ENCODE peak calls at places on chromosomes 1 and 21, in nine cellular contexts. D, B, Q, M, X, W, E, P and Y are unnamed samples.

GRCh38 chr1:105872761-105873286 is 1183.7 kb upstream of the PRMT6 start:
- DNase-seq in E (no peak), X (no peak), D (no peak), P (no peak), W (no peak), Q (no peak), M (no peak), B (no peak), Y (no peak)

GRCh38 chr1:37033355-37034291 is 692 bp downstream of the GRIK3 start:
- DNase-seq in M (peak), X (no peak), P (no peak), D (no peak), Q (no peak), E (no peak), B (no peak), W (no peak), Y (no peak)

GRCh38 chr1:183363967-183364366 is 54.2 kb downstream of the NMNAT2 start:
- DNase-seq in D (no peak), P (no peak), Q (no peak), B (no peak), E (no peak), M (no peak), W (no peak), X (no peak), Y (peak)

GRCh38 chr1:172549621-172550280 is 16.8 kb downstream of the SUCO start:
- DNase-seq in E (no peak), Q (no peak), D (no peak), B (no peak), P (no peak), M (no peak), X (no peak), W (no peak), Y (no peak)

GRCh38 chr1:226731257-226731893 is 7.7 kb downstream of the ITPKB start:
- DNase-seq in Q (no peak), W (no peak), D (no peak), B (no peak), P (no peak), E (no peak), X (no peak), M (no peak), Y (no peak)

GRCh38 chr1:213934642-213935041 is 53.1 kb upstream of the PROX1 start:
- DNase-seq in P (peak), X (no peak), Q (no peak), B (peak), E (no peak), M (no peak), D (peak), W (no peak), Y (no peak)

GRCh38 chr1:82920418-82921248 is 1078.3 kb downstream of the TTLL7 start:
- DNase-seq in D (no peak), Q (no peak), X (no peak), W (no peak), M (no peak), P (no peak), B (no peak), E (no peak), Y (no peak)

GRCh38 chr1:223403184-223403815 is 10.1 kb downstream of the CCDC185 start:
- DNase-seq in W (peak), P (no peak), E (no peak), Q (no peak), D (no peak), X (no peak), B (no peak), M (no peak), Y (no peak)

GRCh38 chr1:238254935-238255334 is 364.2 kb upstream of the ZP4 start:
- DNase-seq in M (no peak), P (no peak), W (no peak), Q (no peak), B (no peak), D (no peak), X (no peak), E (no peak), Y (no peak)

GRCh38 chr1:85347908-85348307 is 71.5 kb upstream of the BCL10 start:
- DNase-seq in W (no peak), Q (no peak), D (no peak), X (no peak), E (no peak), M (no peak), P (no peak), B (no peak), Y (no peak)

GRCh38 chr1:85342177-85342576 is 65.7 kb upstream of the BCL10 start:
- DNase-seq in Q (no peak), D (no peak), W (no peak), X (no peak), M (no peak), B (no peak), E (no peak), P (no peak), Y (no peak)

GRCh38 chr1:85343213-85343611 is 66.8 kb upstream of the BCL10 start:
- DNase-seq in Q (no peak), E (no peak), P (no peak), B (no peak), W (no peak), X (no peak), D (no peak), M (no peak), Y (no peak)

GRCh38 chr1:85343612-85344255 is 67.3 kb upstream of the BCL10 start:
- DNase-seq in X (no peak), P (no peak), D (no peak), W (no peak), E (no peak), B (no peak), Q (no peak), M (no peak), Y (no peak)

DNA sequence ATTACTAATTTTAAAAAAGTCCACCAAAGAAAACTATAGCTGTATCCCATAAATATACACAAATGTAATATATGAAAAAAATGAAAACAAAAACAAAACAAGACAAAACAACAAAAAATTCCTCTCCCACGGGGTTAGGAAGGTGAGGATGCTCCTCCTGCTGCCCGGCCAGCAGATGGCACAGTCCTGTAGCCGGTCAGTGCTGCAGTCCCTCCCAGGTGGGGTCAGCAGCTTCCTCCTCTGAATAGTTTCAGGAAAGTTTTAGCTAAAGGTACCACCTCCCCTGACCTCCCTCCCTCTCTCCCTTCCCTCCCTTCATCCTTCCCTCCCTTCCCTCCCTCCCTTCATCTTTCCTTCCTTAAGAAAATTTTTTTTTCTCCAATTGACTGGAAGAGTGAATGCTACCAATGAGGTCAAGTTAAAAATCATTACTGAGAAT is 67.8 kb upstream of the BCL10 start:
- DNase-seq in W (peak), B (no peak), P (no peak), D (peak), Q (no peak), M (peak), X (no peak), E (no peak), Y (no peak)
- TF ChIP-seq CTCF in W (peak), B (peak), P (no peak), D (peak), Q (peak), M (peak), X (no peak), E (peak), Y (peak)

GRCh38 chr1:44950892-44951291 is 35.5 kb downstream of the EIF2B3 start:
- DNase-seq in D (no peak), E (no peak), X (no peak), W (no peak), M (no peak), P (no peak), Q (no peak), B (no peak), Y (no peak)
- TF ChIP-seq CTCF in D (no peak), E (no peak), X (no peak), W (no peak), M (no peak), P (no peak), Q (no peak), B (no peak), Y (no peak)

GRCh38 chr1:71964188-71964587 is 318.2 kb downstream of the NEGR1 start:
- DNase-seq in B (no peak), Q (no peak), E (no peak), M (no peak), X (no peak), P (no peak), W (no peak), D (no peak), Y (no peak)
- TF ChIP-seq CTCF in B (no peak), Q (no peak), E (no peak), M (no peak), X (no peak), P (no peak), W (no peak), D (no peak), Y (no peak)

GRCh38 chr1:71357708-71358107 is 276.9 kb upstream of the ZRANB2 start:
- DNase-seq in M (peak), X (no peak), D (no peak), E (no peak), P (no peak), Q (no peak), W (peak), B (no peak), Y (no peak)
- TF ChIP-seq CTCF in M (peak), X (no peak), D (no peak), E (peak), P (no peak), Q (no peak), W (peak), B (no peak), Y (no peak)

GRCh38 chr21:46323227-46323709 is 402 bp downstream of the C21orf58 start:
- DNase-seq in P (no peak), E (no peak), Q (no peak), D (no peak), B (no peak), W (no peak), X (no peak), M (no peak), Y (no peak)
- TF ChIP-seq CTCF in P (no peak), E (no peak), Q (no peak), D (no peak), B (no peak), W (no peak), X (no peak), M (no peak), Y (no peak)

GRCh38 chr21:41043008-41043407 is 125.0 kb upstream of the BACE2 start:
- DNase-seq in P (no peak), X (no peak), W (no peak), B (no peak), Q (no peak), E (no peak), D (no peak), M (no peak), Y (no peak)
- TF ChIP-seq CTCF in P (no peak), X (no peak), W (no peak), B (peak), Q (no peak), E (peak), D (no peak), M (no peak), Y (no peak)

GRCh38 chr1:92859400-92860039 is 27.7 kb downstream of the RPL5 start:
- DNase-seq in M (no peak), X (no peak), B (no peak), D (no peak), P (no peak), Q (no peak), E (no peak), W (no peak), Y (no peak)
- TF ChIP-seq CTCF in M (no peak), X (no peak), B (no peak), D (no peak), P (no peak), Q (no peak), E (no peak), W (no peak), Y (no peak)

GRCh38 chr1:9602794-9603167 is 14.1 kb downstream of the TMEM201 start:
- DNase-seq in W (no peak), B (no peak), X (no peak), P (no peak), D (no peak), Q (no peak), M (no peak), E (no peak), Y (no peak)

GRCh38 chr1:9605946-9606455 is 17.3 kb downstream of the TMEM201 start:
- DNase-seq in X (no peak), E (no peak), B (no peak), D (no peak), P (no peak), W (no peak), Q (peak), M (no peak), Y (no peak)

GRCh38 chr1:9603307-9603706 is 14.6 kb downstream of the TMEM201 start:
- DNase-seq in M (no peak), X (no peak), D (no peak), P (no peak), Q (no peak), B (no peak), E (no peak), W (no peak), Y (no peak)

GRCh38 chr1:9601942-9602793 is 13.5 kb downstream of the TMEM201 start:
- DNase-seq in M (no peak), D (no peak), E (no peak), Q (peak), X (no peak), P (no peak), B (no peak), W (no peak), Y (no peak)

GRCh38 chr1:9603766-9604753 is 15.3 kb downstream of the TMEM201 start:
- DNase-seq in W (no peak), B (no peak), Q (peak), M (no peak), X (no peak), E (no peak), P (no peak), D (no peak), Y (no peak)
- TF ChIP-seq CTCF in W (no peak), B (peak), Q (no peak), M (no peak), X (no peak), E (no peak), P (no peak), D (no peak), Y (no peak)

GRCh38 chr1:99326215-99326949 is 62.1 kb downstream of the PLPPR4 start:
- DNase-seq in W (peak), M (no peak), Q (no peak), P (no peak), X (no peak), E (no peak), D (no peak), B (no peak), Y (no peak)
- TF ChIP-seq CTCF in W (peak), M (peak), Q (peak), P (peak), X (no peak), E (peak), D (no peak), B (peak), Y (no peak)